ENCODE peak calls at places on chromosomes 7 and 10, in five cellular contexts. J is germinal center, K is left cardiac atrium, C is DMS153, S is non-pigmented ciliary epithelial cell. I is an unnamed sample.
A peak's percentile ranks its signal among the peaks of the same experiment; 100 is the strongest.

GRCh38 chr10:50335397-50335796 is 84.1 kb upstream of the ASAH2 start:
- DNase-seq in J (no peak), K (no peak), C (no peak), S (no peak), I (no peak)

GRCh38 chr7:83677180-83677866 is 28.4 kb upstream of the SEMA3E start:
- DNase-seq in J (no peak), K (peak; percentile 36), C (peak; percentile 58), S (peak; percentile 90), I (peak; percentile 4)

GRCh38 chr7:86158111-86158510 is 485.6 kb upstream of the GRM3 start:
- DNase-seq in J (no peak), K (no peak), C (no peak), S (no peak), I (no peak)

GRCh38 chr7:155291045-155291530 is 6.6 kb upstream of the INSIG1 start:
- DNase-seq in J (no peak), K (peak; percentile 47), C (no peak), S (no peak), I (no peak)

GRCh38 chr7:90923576-90923975 is 327.5 kb downstream of the CDK14 start:
- DNase-seq in J (no peak), K (no peak), C (no peak), S (no peak), I (no peak)

GRCh38 chr7:106099539-106099938 is 12.6 kb downstream of the SYPL1 start:
- DNase-seq in J (no peak), K (no peak), C (no peak), S (no peak), I (no peak)

GRCh38 chr7:50305697-50306300 is 1.3 kb downstream of the IKZF1 start:
- DNase-seq in J (no peak), K (no peak), C (no peak), S (no peak), I (no peak)

GRCh38 chr10:28730031-28730778 is 52.9 kb downstream of the BAMBI start:
- DNase-seq in J (no peak), K (no peak), C (no peak), S (peak; percentile 34), I (no peak)

GRCh38 chr7:140039896-140040295 is 22.9 kb downstream of the PARP12 start:
- DNase-seq in J (no peak), K (no peak), C (no peak), S (no peak), I (no peak)

GRCh38 chr7:77330169-77330882 is 85.8 kb downstream of the GSAP start:
- DNase-seq in J (peak; percentile 55), K (no peak), C (peak; percentile 80), S (no peak), I (peak; percentile 71)

GRCh38 chr7:18727094-18727870 is 231.7 kb downstream of the HDAC9 start:
- DNase-seq in J (no peak), K (no peak), C (no peak), S (no peak), I (no peak)

GRCh38 chr7:151845412-151846205 is 31.3 kb downstream of the PRKAG2 start:
- DNase-seq in J (no peak), K (no peak), C (no peak), S (no peak), I (no peak)

GRCh38 chr7:100190059-100190711 is 12.5 kb downstream of the STAG3 start:
- DNase-seq in J (no peak), K (no peak), C (no peak), S (no peak), I (peak; percentile 50)

GRCh38 chr7:132149801-132150310 is 426.4 kb downstream of the PLXNA4 start:
- DNase-seq in J (no peak), K (no peak), C (no peak), S (no peak), I (no peak)

GRCh38 chr7:26061340-26062239 is 90.4 kb upstream of the NFE2L3 start:
- DNase-seq in J (peak; percentile 75), K (peak; percentile 71), C (peak; percentile 90), S (no peak), I (peak; percentile 62)

GRCh38 chr10:98371421-98371820 is 43.6 kb downstream of the PYROXD2 start:
- DNase-seq in J (no peak), K (no peak), C (peak; percentile 19), S (no peak), I (no peak)

GRCh38 chr7:3106353-3106752 is 62.7 kb upstream of the CARD11 start:
- DNase-seq in J (no peak), K (no peak), C (no peak), S (no peak), I (no peak)

GRCh38 chr7:129231666-129232065 is 6.8 kb downstream of the AHCYL2 start:
- DNase-seq in J (no peak), K (no peak), C (no peak), S (no peak), I (no peak)

GRCh38 chr10:72086466-72087391 is 1.6 kb downstream of the SPOCK2 start:
- DNase-seq in J (peak; percentile 70), K (peak; percentile 64), C (no peak), S (no peak), I (no peak)

GRCh38 chr10:59708816-59709471 is 706 bp downstream of the SLC16A9 start:
- DNase-seq in J (peak; percentile 40), K (peak; percentile 37), C (no peak), S (no peak), I (peak; percentile 25)

GRCh38 chr7:54781356-54781912 is 22.4 kb upstream of the SEC61G start:
- DNase-seq in J (no peak), K (no peak), C (no peak), S (no peak), I (no peak)

GRCh38 chr7:158710651-158711102 is 6.1 kb upstream of the NCAPG2 start:
- DNase-seq in J (no peak), K (no peak), C (no peak), S (peak; percentile 66), I (peak; percentile 43)

GRCh38 chr7:95690367-95690947 is 81.9 kb upstream of the DYNC1I1 start:
- DNase-seq in J (peak; percentile 9), K (no peak), C (peak; percentile 76), S (no peak), I (peak; percentile 53)

GRCh38 chr10:53315709-53316108 is 543.1 kb upstream of the MBL2 start:
- DNase-seq in J (no peak), K (no peak), C (no peak), S (peak; percentile 3), I (no peak)

GRCh38 chr7:36911788-36912187 is 187.5 kb upstream of the AOAH start:
- DNase-seq in J (no peak), K (no peak), C (peak; percentile 75), S (no peak), I (no peak)

GRCh38 chr7:127330070-127330469 is 62.4 kb downstream of the ZNF800 start:
- DNase-seq in J (no peak), K (no peak), C (no peak), S (no peak), I (no peak)

GRCh38 chr7:138316421-138317043 is 143.5 kb upstream of the TRIM24 start:
- DNase-seq in J (no peak), K (no peak), C (no peak), S (no peak), I (no peak)

GRCh38 chr7:157499121-157499834 is 162.5 kb downstream of the DNAJB6 start:
- DNase-seq in J (no peak), K (no peak), C (no peak), S (no peak), I (no peak)

GRCh38 chr10:102208311-102209035 is 17.6 kb upstream of the ELOVL3 start:
- DNase-seq in J (no peak), K (no peak), C (no peak), S (no peak), I (no peak)

GRCh38 chr7:84190016-84190705 is 4.4 kb downstream of the SEMA3A start:
- DNase-seq in J (no peak), K (no peak), C (no peak), S (no peak), I (no peak)

GRCh38 chr7:15015545-15016314 is 113.2 kb upstream of the DGKB start:
- DNase-seq in J (peak; percentile 8), K (peak; percentile 24), C (peak; percentile 95), S (peak; percentile 15), I (peak; percentile 29)

GRCh38 chr7:134480730-134481129 is 21.8 kb upstream of the AKR1B1 start:
- DNase-seq in J (no peak), K (no peak), C (no peak), S (no peak), I (peak; percentile 71)